ENCODE peak calls at places on chromosomes 13 and 19, in five cellular contexts. D, T, I, X and J are unnamed samples.

GRCh38 chr13:24511019-24511823 is 1.4 kb downstream of the PARP4 start:
- DNase-seq in I (no peak), D (no peak), T (no peak), X (peak), J (no peak)

GRCh38 chr13:31209172-31209818 is 9.5 kb downstream of the B3GLCT start:
- DNase-seq in I (no peak), X (no peak), D (peak), T (no peak), J (peak)

GRCh38 chr13:49649244-49649962 is 21.1 kb downstream of the ARL11 start:
- DNase-seq in X (no peak), I (no peak), D (no peak), T (no peak), J (no peak)

GRCh38 chr13:76330756-76331155 is 555.4 kb downstream of the KCTD12 start:
- DNase-seq in T (no peak), I (no peak), X (no peak), D (no peak), J (no peak)

GRCh38 chr13:76014618-76015315 is 378.6 kb downstream of the LMO7 start:
- DNase-seq in T (no peak), I (no peak), X (no peak), D (no peak), J (no peak)

GRCh38 chr13:32850311-32851052 is 165.7 kb upstream of the KL start:
- DNase-seq in D (no peak), I (no peak), T (no peak), X (no peak), J (no peak)

GRCh38 chr19:15696654-15697194 is 23.8 kb downstream of the CYP4F12 start:
- DNase-seq in D (no peak), I (no peak), X (no peak), T (no peak), J (no peak)

GRCh38 chr13:40613192-40613818 is 53.1 kb downstream of the FOXO1 start:
- DNase-seq in I (no peak), D (peak), X (peak), T (no peak), J (no peak)

GRCh38 chr13:113922412-113923118 is 51.3 kb downstream of the C13orf46 start:
- DNase-seq in D (no peak), T (no peak), I (peak), X (no peak), J (no peak)

GRCh38 chr13:45949161-45949560 is 97.6 kb upstream of the SIAH3 start:
- DNase-seq in I (no peak), T (no peak), X (no peak), D (no peak), J (no peak)

GRCh38 chr19:47776568-47776967 is 1.9 kb upstream of the SELENOW start:
- DNase-seq in X (no peak), I (no peak), T (no peak), D (no peak), J (no peak)

GRCh38 chr13:32126298-32126697 is 94.7 kb downstream of the FRY start:
- DNase-seq in X (no peak), I (no peak), D (no peak), T (no peak), J (no peak)

GRCh38 chr13:37954191-37954590 is 84.6 kb upstream of the TRPC4 start:
- DNase-seq in X (no peak), D (no peak), T (no peak), I (no peak), J (no peak)